ENCODE peak calls at places on chromosomes 16 and 17, in four cellular contexts. K is fibroblast of lung; Q is activated T-helper 2 cell treated with anti-CD3 and anti-CD28 coated beads, Interferon-gamma antibody, Interleukin-2, Interleukin-4, amounts not matched to agents 10 μg/mL and 5 μg/mL and 100 μg/mL, durations not matched to agents 14 hours and 24 hours and 36 hours; O is HCEC 1CT. C is an unnamed sample.

GRCh38 chr16:28166394-28167208 is 45.2 kb downstream of the XPO6 start:
- DNase-seq in K (peak), Q (no peak), O (no peak), C (no peak)

GRCh38 chr17:48244814-48245213 is 137.2 kb downstream of the SNX11 start:
- DNase-seq in K (peak), Q (no peak), O (peak), C (no peak)

GRCh38 chr17:46129302-46129701 is 63.9 kb downstream of the KANSL1 start:
- DNase-seq in K (no peak), Q (no peak), O (no peak), C (no peak)

GRCh38 chr17:61065263-61065773 is 334.3 kb upstream of the TBX2 start:
- DNase-seq in K (peak), Q (no peak), O (peak), C (peak)

GRCh38 chr16:81005644-81006471 is 827 bp downstream of the CMC2 start:
- DNase-seq in K (no peak), Q (no peak), O (peak), C (peak)

GRCh38 chr16:22721497-22722100 is 92.4 kb upstream of the HS3ST2 start:
- DNase-seq in K (no peak), Q (no peak), O (peak), C (no peak)

GRCh38 chr17:45580914-45581313 is 90.4 kb upstream of the PLEKHM1 start:
- DNase-seq in K (no peak), Q (no peak), O (no peak), C (no peak)

GRCh38 chr16:84467709-84468108 is 36.8 kb downstream of the MEAK7 start:
- DNase-seq in K (no peak), Q (no peak), O (no peak), C (no peak)

GRCh38 chr17:8015957-8016631 is 13.7 kb downstream of the GUCY2D start:
- DNase-seq in K (peak), Q (no peak), O (no peak), C (no peak)

GRCh38 chr17:49193513-49194296 is 16.7 kb downstream of the GNGT2 start:
- DNase-seq in K (peak), Q (no peak), O (peak), C (peak)

GRCh38 chr17:965311-965989 is 14.1 kb downstream of the NXN start:
- DNase-seq in K (peak), Q (no peak), O (no peak), C (no peak)

GRCh38 chr17:48701864-48702532 is 20.3 kb downstream of the PRAC1 start:
- DNase-seq in K (no peak), Q (no peak), O (no peak), C (no peak)

GRCh38 chr17:4899341-4900230 is at the start of gene C17orf107:
- DNase-seq in K (peak), Q (peak), O (no peak), C (peak)

GRCh38 chr16:47493358-47494337 is 32.5 kb downstream of the PHKB start:
- DNase-seq in K (no peak), Q (no peak), O (no peak), C (no peak)

GRCh38 chr17:1179635-1180433 is at the start of gene ABR:
- DNase-seq in K (no peak), Q (peak), O (peak), C (peak)

GRCh38 chr17:8105957-8106398 is 12.3 kb downstream of the ALOXE3 start:
- DNase-seq in K (no peak), Q (no peak), O (peak), C (peak)

GRCh38 chr16:88769617-88770458 is 15.2 kb downstream of the PIEZO1 start:
- DNase-seq in K (no peak), Q (no peak), O (no peak), C (no peak)

GRCh38 chr16:46832757-46833464 is 1.9 kb upstream of the C16orf87 start:
- DNase-seq in K (no peak), Q (no peak), O (no peak), C (no peak)

GRCh38 chr17:81483085-81483861 is 29.3 kb downstream of the ACTG1 start:
- DNase-seq in K (no peak), Q (no peak), O (no peak), C (peak)

GRCh38 chr17:21201302-21201602 is 12.7 kb downstream of the TMEM11 start:
- DNase-seq in K (no peak), Q (no peak), O (no peak), C (no peak)

GRCh38 chr17:57557793-57558681 is 187.1 kb downstream of the CCDC182 start:
- DNase-seq in K (peak), Q (no peak), O (peak), C (peak)

GRCh38 chr16:49268667-49269066 is 13.0 kb downstream of the CBLN1 start:
- DNase-seq in K (no peak), Q (no peak), O (no peak), C (no peak)

GRCh38 chr16:14529010-14529669 is 100.9 kb downstream of the PARN start:
- DNase-seq in K (peak), Q (peak), O (peak), C (peak)

GRCh38 chr17:27977751-27978688 is 64.5 kb upstream of the NLK start:
- DNase-seq in K (no peak), Q (no peak), O (peak), C (no peak)

GRCh38 chr17:77735341-77736206 is 222.9 kb upstream of the TNRC6C start:
- DNase-seq in K (no peak), Q (no peak), O (no peak), C (peak)

GRCh38 chr17:301681-302299 is 50.8 kb downstream of the RPH3AL start:
- DNase-seq in K (no peak), Q (no peak), O (no peak), C (no peak)

GRCh38 chr17:37187262-37187661 is 188.5 kb upstream of the C17orf78 start:
- DNase-seq in K (peak), Q (no peak), O (peak), C (no peak)

GRCh38 chr16:15993946-15994665 is 44.7 kb downstream of the ABCC1 start:
- DNase-seq in K (peak), Q (no peak), O (peak), C (peak)

C was measured in fibroblast of pulmonary artery.